ENCODE peak calls at places on chromosomes 6 and 20, in ten cellular contexts. W, E, F, O, R, C, I, H, Z and U are unnamed samples.
A peak's percentile ranks its signal among the peaks of the same experiment; 100 is the strongest.

GRCh38 chr6:29680904-29681303 is at the start of gene ZFP57:
- DNase-seq in W (no peak), E (no peak), F (no peak), O (no peak), R (no peak), C (no peak), I (no peak), H (no peak), Z (no peak), U (no peak)

GRCh38 chr20:32189691-32190607 is 17.6 kb downstream of the PLAGL2 start:
- DNase-seq in W (no peak), E (peak; percentile 62), F (peak; percentile 11), O (peak; percentile 59), R (peak; percentile 37), C (no peak), I (peak; percentile 43), H (peak; percentile 81), Z (peak; percentile 55), U (peak; percentile 59)

GRCh38 chr6:167789358-167789757 is 37.4 kb upstream of the AFDN start:
- DNase-seq in W (no peak), E (no peak), F (no peak), O (no peak), R (no peak), C (peak; percentile 25), I (no peak), H (peak; percentile 23), Z (no peak), U (no peak)

GRCh38 chr20:8782804-8783203 is 286.1 kb upstream of the PLCB4 start:
- DNase-seq in W (no peak), E (no peak), F (peak; percentile 43), O (no peak), R (no peak), C (no peak), I (no peak), H (no peak), Z (no peak), U (no peak)

GRCh38 chr6:33765368-33765767 is 18.7 kb upstream of the IP6K3 start:
- DNase-seq in W (no peak), E (no peak), F (no peak), O (no peak), R (no peak), C (no peak), I (no peak), H (no peak), Z (no peak), U (no peak)

GRCh38 chr6:28985396-28986164 is 19.5 kb downstream of the ZNF311 start:
- DNase-seq in W (peak; percentile 65), E (peak; percentile 79), F (peak; percentile 98), O (peak; percentile 89), R (peak; percentile 86), C (peak; percentile 97), I (peak; percentile 86), H (peak; percentile 83), Z (peak; percentile 90), U (peak; percentile 90)

GRCh38 chr20:53782612-53783246 is 189.1 kb upstream of the ZNF217 start:
- DNase-seq in W (no peak), E (no peak), F (no peak), O (no peak), R (no peak), C (no peak), I (no peak), H (no peak), Z (no peak), U (no peak)

GRCh38 chr6:139311826-139312225 is 20.0 kb upstream of the TXLNB start:
- DNase-seq in W (no peak), E (no peak), F (peak; percentile 27), O (no peak), R (no peak), C (no peak), I (no peak), H (no peak), Z (no peak), U (no peak)

DNA sequence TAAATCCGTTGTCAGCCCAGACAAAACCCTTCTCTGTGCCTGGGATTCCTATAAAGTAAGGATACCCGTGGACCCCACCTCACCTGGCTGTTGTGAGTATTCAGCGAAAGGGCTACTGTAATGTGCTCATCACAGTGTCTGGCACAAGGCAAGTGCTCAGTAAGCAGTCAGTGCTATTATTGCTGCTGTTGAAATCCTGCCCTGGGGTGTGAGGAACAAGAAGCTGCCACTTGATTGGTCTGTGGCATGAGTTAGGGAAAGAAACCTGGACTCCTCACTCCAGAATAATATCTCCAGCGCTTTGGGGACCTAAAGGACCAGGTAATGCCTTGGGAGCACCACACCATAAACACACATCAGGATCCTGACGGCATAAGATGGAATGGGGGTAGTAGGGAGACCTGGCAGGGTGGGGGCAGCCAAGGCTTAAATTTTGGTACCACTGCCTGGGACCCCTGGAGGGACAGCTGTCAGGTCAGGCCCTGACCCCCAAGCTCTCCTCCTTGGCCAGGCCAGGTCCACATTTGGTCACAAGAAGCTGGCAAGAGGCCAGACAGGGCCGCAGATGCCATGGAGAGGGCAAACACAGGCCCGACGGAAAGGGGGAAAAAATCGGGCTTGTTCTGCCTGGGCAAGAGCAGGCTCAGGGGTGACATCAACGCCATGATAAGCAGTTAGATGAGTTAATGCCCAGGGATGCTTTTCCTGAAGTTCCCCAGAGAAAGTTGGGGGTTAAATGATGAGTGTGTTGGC is 66.5 kb downstream of the MRPL14 start:
- DNase-seq in W (no peak), E (no peak), F (no peak), O (no peak), R (no peak), C (no peak), I (no peak), H (no peak), Z (no peak), U (no peak)
- H3K4me1 ChIP-seq in W (no peaks in the 10 kb centered on the region), E (peaks cover 6% of the 10 kb centered on the region), F (peaks cover 65% of the 10 kb centered on the region), O (peaks cover 47% of the 10 kb centered on the region), R (peaks cover 27% of the 10 kb centered on the region), C (peaks cover 87% of the 10 kb centered on the region), I (peaks cover 4% of the 10 kb centered on the region), H (peaks cover 72% of the 10 kb centered on the region), Z (no peaks in the 10 kb centered on the region), U (peaks cover 18% of the 10 kb centered on the region)

DNA sequence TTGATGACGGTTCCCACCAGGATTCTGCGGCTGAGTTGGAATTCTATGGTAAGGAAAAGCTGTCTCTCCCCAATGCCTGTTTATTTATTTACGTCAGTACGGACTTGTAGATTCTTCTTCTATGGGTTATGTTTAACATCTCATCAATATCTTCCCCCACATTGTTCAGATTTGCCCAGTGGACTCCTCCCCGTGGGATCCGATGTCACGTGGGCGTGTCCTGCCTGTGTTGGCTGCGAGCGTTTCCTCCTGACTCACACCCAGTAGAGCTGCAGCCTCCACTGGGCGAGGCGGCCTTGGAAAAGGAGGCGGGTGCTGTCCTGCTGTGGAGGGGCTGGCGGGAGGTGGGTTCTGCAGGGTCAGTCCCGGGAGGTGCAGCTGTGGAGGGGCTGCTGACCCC is 46.8 kb upstream of the SLCO4A1 start:
- DNase-seq in W (no peak), E (no peak), F (peak; percentile 55), O (peak; percentile 68), R (peak; percentile 61), C (no peak), I (peak; percentile 47), H (peak; percentile 89), Z (peak; percentile 67), U (no peak)
- TF ChIP-seq POLR2A in W (no peak), E (no peak), F (no peak), O (no peak), R (no peak), C (no peak), I (no peak), H (no peak), Z (no peak), U (no peak)

GRCh38 chr20:50390685-50391443 is 119.3 kb upstream of the PTPN1 start:
- DNase-seq in W (no peak), E (no peak), F (no peak), O (no peak), R (no peak), C (no peak), I (no peak), H (no peak), Z (no peak), U (no peak)

GRCh38 chr20:50392138-50392866 is 117.9 kb upstream of the PTPN1 start:
- DNase-seq in W (no peak), E (no peak), F (no peak), O (no peak), R (no peak), C (no peak), I (no peak), H (no peak), Z (no peak), U (no peak)

GRCh38 chr20:50389808-50390684 is 120.1 kb upstream of the PTPN1 start:
- DNase-seq in W (no peak), E (peak; percentile 81), F (no peak), O (no peak), R (no peak), C (peak; percentile 100), I (no peak), H (no peak), Z (peak; percentile 59), U (no peak)

GRCh38 chr20:50393242-50393641 is 116.9 kb upstream of the PTPN1 start:
- DNase-seq in W (no peak), E (no peak), F (no peak), O (no peak), R (no peak), C (no peak), I (no peak), H (no peak), Z (no peak), U (no peak)

GRCh38 chr20:50391444-50392137 is 118.6 kb upstream of the PTPN1 start:
- DNase-seq in W (no peak), E (no peak), F (no peak), O (no peak), R (no peak), C (no peak), I (no peak), H (no peak), Z (no peak), U (no peak)
- H3K4me1 ChIP-seq in W (peaks cover 16% of the 10 kb centered on the region), E (peaks cover 66% of the 10 kb centered on the region), F (peaks cover 4% of the 10 kb centered on the region), O (peaks cover 30% of the 10 kb centered on the region), R (peaks cover 29% of the 10 kb centered on the region), C (peaks cover 93% of the 10 kb centered on the region), I (peaks cover 3% of the 10 kb centered on the region), H (peaks cover 53% of the 10 kb centered on the region), Z (peaks cover 57% of the 10 kb centered on the region), U (peaks cover 14% of the 10 kb centered on the region)

GRCh38 chr6:153135681-153136080 is 4.6 kb upstream of the RGS17 start:
- DNase-seq in W (no peak), E (no peak), F (no peak), O (no peak), R (no peak), C (no peak), I (no peak), H (no peak), Z (no peak), U (no peak)

GRCh38 chr6:153130515-153131036 is 506 bp downstream of the RGS17 start:
- DNase-seq in W (no peak), E (no peak), F (no peak), O (no peak), R (no peak), C (no peak), I (no peak), H (peak; percentile 73), Z (no peak), U (peak; percentile 21)

GRCh38 chr6:153129873-153130514 is 1.1 kb downstream of the RGS17 start:
- DNase-seq in W (no peak), E (no peak), F (peak; percentile 12), O (no peak), R (no peak), C (no peak), I (no peak), H (peak; percentile 72), Z (peak; percentile 22), U (peak; percentile 15)

GRCh38 chr6:153126218-153126617 is 4.9 kb downstream of the RGS17 start:
- DNase-seq in W (no peak), E (no peak), F (no peak), O (no peak), R (no peak), C (no peak), I (no peak), H (no peak), Z (no peak), U (no peak)

DNA sequence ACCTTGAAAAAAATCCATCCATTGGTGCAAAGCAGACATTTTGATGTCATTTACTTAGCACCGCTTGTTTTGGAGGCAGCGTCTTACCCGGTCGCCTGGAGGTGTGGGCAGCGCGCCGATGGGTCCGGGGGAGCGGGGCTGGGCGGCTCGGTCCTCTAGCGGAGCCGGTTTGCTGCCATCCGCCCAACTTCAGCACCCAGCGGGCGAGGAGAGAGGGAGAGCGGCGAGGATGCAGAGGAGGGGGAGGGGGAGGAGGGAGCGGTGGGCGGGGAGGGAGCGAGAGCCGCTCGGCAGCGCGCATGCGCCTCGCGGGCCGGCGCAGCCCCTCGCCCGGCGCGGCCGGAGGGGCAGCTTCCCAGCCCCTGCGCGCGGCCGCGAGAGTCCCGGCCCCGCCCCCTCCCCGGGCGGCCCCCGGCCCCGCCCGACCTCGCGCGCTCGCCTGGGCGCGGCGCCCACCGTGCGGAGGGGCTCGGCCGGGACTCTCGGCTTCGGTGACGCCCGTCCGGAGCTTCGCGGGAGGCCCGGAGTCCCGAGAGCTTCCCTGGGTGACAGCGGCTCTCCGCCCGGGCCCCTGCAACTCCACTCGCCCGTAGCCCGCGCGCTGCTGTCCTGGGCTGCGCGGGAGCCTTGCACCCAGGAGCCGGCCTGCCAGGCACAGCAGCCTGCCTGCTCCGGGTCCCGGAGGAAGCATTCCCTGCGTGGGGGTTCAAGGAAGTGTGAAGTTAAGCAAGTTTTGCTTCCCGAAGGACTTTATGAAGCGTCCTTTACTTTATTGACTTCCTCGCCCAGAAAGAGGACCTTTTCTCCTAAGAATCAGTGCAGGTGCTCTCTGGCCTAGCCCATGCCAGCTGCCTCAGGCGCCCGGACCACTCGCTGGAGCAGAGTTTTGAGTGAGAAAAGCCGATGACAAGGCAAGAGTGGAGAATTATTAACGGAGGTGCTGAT is at the start of gene RGS17:
- DNase-seq in W (no peak), E (no peak), F (peak; percentile 73), O (peak; percentile 60), R (peak; percentile 16), C (no peak), I (peak; percentile 57), H (peak; percentile 82), Z (peak; percentile 67), U (peak; percentile 73)
- TF ChIP-seq POLR2A in W (no peak), E (no peak), F (no peak), O (no peak), R (no peak), C (no peak), I (no peak), H (no peak), Z (peak; percentile 23), U (no peak)